ENCODE peak calls at places on chromosomes 12 and 14, in nine cellular contexts. D, N, A, F, U, X, R, S and P are unnamed samples. For H3K4me1, the result is how much of the 10 kb centered on the place peaks cover.

GRCh38 chr12:113860059-113860820 is 105.9 kb downstream of the RBM19 start:
- DNase-seq in D (no peak), N (no peak), A (no peak), F (no peak), U (no peak), X (no peak), R (no peak), S (no peak), P (no peak)

GRCh38 chr14:99715266-99716000 is 31.3 kb downstream of the CYP46A1 start:
- DNase-seq in D (no peak), N (no peak), A (no peak), F (no peak), U (no peak), X (no peak), R (no peak), S (no peak), P (no peak)

GRCh38 chr12:101552277-101552676 is 42.5 kb upstream of the MYBPC1 start:
- DNase-seq in D (no peak), N (no peak), A (no peak), F (peak), U (no peak), X (peak), R (no peak), S (no peak), P (no peak)

GRCh38 chr12:46071769-46072624 is 81.6 kb upstream of the SCAF11 start:
- DNase-seq in D (peak), N (peak), A (peak), F (peak), U (peak), X (peak), R (peak), S (peak), P (peak)

GRCh38 chr12:118773956-118774723 is 207.2 kb upstream of the SRRM4 start:
- DNase-seq in D (no peak), N (no peak), A (no peak), F (no peak), U (no peak), X (no peak), R (no peak), S (no peak), P (peak)

GRCh38 chr12:25056486-25057130 is 107.7 kb upstream of the BCAT1 start:
- DNase-seq in D (no peak), N (no peak), A (no peak), F (no peak), U (no peak), X (no peak), R (no peak), S (no peak), P (no peak)

GRCh38 chr12:8639936-8640335 is 22.7 kb downstream of the MFAP5 start:
- DNase-seq in D (no peak), N (no peak), A (no peak), F (no peak), U (no peak), X (no peak), R (no peak), S (no peak), P (no peak)

GRCh38 chr14:63243646-63244045 is 39.4 kb downstream of the RHOJ start:
- DNase-seq in D (no peak), N (no peak), A (no peak), F (peak), U (no peak), X (no peak), R (no peak), S (no peak), P (no peak)

GRCh38 chr12:44317651-44318126 is 481.8 kb downstream of the TMEM117 start:
- DNase-seq in D (no peak), N (no peak), A (no peak), F (peak), U (peak), X (no peak), R (no peak), S (no peak), P (peak)

GRCh38 chr12:52949413-52950331 is 754 bp downstream of the KRT18 start:
- DNase-seq in D (peak), N (no peak), A (peak), F (peak), U (peak), X (peak), R (peak), S (peak), P (no peak)

GRCh38 chr12:57218030-57218853 is 1.6 kb downstream of the NXPH4 start:
- DNase-seq in D (no peak), N (no peak), A (no peak), F (peak), U (no peak), X (no peak), R (peak), S (no peak), P (no peak)

GRCh38 chr12:52837341-52837741 is 3.2 kb upstream of the KRT79 start:
- DNase-seq in D (no peak), N (no peak), A (no peak), F (peak), U (no peak), X (no peak), R (no peak), S (no peak), P (no peak)

GRCh38 chr12:129607293-129607692 is 296.5 kb downstream of the TMEM132D start:
- DNase-seq in D (no peak), N (no peak), A (no peak), F (no peak), U (no peak), X (no peak), R (no peak), S (no peak), P (no peak)

GRCh38 chr14:81269100-81269978 is 48.6 kb upstream of the GTF2A1 start:
- DNase-seq in D (peak), N (no peak), A (no peak), F (peak), U (peak), X (no peak), R (peak), S (peak), P (peak)

GRCh38 chr12:26711072-26711471 is 121.9 kb downstream of the ITPR2 start:
- DNase-seq in D (no peak), N (no peak), A (no peak), F (no peak), U (no peak), X (no peak), R (no peak), S (no peak), P (no peak)

GRCh38 chr14:101058571-101058970 is 155.0 kb upstream of the RTL1 start:
- DNase-seq in D (no peak), N (no peak), A (no peak), F (peak), U (no peak), X (no peak), R (no peak), S (no peak), P (no peak)

GRCh38 chr12:90712671-90713070 is 242.3 kb downstream of the CCER1 start:
- DNase-seq in D (no peak), N (no peak), A (no peak), F (no peak), U (no peak), X (no peak), R (no peak), S (no peak), P (no peak)

GRCh38 chr14:70943838-70944237 is 36.6 kb downstream of the PCNX1 start:
- DNase-seq in D (no peak), N (no peak), A (no peak), F (no peak), U (no peak), X (no peak), R (no peak), S (no peak), P (no peak)

GRCh38 chr12:105279460-105280056 is 43.6 kb upstream of the APPL2 start:
- DNase-seq in D (peak), N (peak), A (no peak), F (peak), U (peak), X (no peak), R (no peak), S (no peak), P (peak)

GRCh38 chr12:95790912-95791849 is 617 bp upstream of the NTN4 start:
- DNase-seq in D (peak), N (peak), A (peak), F (peak), U (peak), X (peak), R (peak), S (no peak), P (no peak)

GRCh38 chr12:2284321-2284813 is 231.6 kb downstream of the CACNA1C start:
- DNase-seq in D (no peak), N (no peak), A (no peak), F (peak), U (no peak), X (no peak), R (no peak), S (no peak), P (no peak)

GRCh38 chr14:89205137-89205740 is 211.8 kb downstream of the FOXN3 start:
- DNase-seq in D (no peak), N (no peak), A (no peak), F (no peak), U (no peak), X (no peak), R (no peak), S (no peak), P (no peak)

GRCh38 chr12:77742631-77743030 is 88.1 kb upstream of the NAV3 start:
- DNase-seq in D (no peak), N (no peak), A (no peak), F (no peak), U (no peak), X (no peak), R (no peak), S (no peak), P (no peak)

GRCh38 chr12:104793280-104793679 is 164.8 kb downstream of the SLC41A2 start:
- DNase-seq in D (no peak), N (no peak), A (no peak), F (peak), U (no peak), X (no peak), R (no peak), S (no peak), P (peak)

GRCh38 chr14:100384277-100384676 is 61.1 kb downstream of the SLC25A47 start:
- DNase-seq in D (no peak), N (no peak), A (no peak), F (no peak), U (no peak), X (no peak), R (no peak), S (no peak), P (no peak)

GRCh38 chr12:54432815-54433164 is 13.7 kb upstream of the ITGA5 start:
- DNase-seq in D (no peak), N (no peak), A (no peak), F (no peak), U (no peak), X (no peak), R (no peak), S (peak), P (no peak)

GRCh38 chr12:100974747-100975146 is 180.2 kb downstream of the ANO4 start:
- DNase-seq in D (no peak), N (no peak), A (no peak), F (no peak), U (no peak), X (no peak), R (peak), S (no peak), P (no peak)

GRCh38 chr14:91303091-91303923 is 58.8 kb upstream of the GPR68 start:
- DNase-seq in D (peak), N (no peak), A (no peak), F (peak), U (peak), X (peak), R (no peak), S (peak), P (peak)

GRCh38 chr14:74563621-74564159 is 48.3 kb downstream of the LTBP2 start:
- DNase-seq in D (no peak), N (no peak), A (no peak), F (no peak), U (no peak), X (no peak), R (no peak), S (no peak), P (no peak)

GRCh38 chr14:73567951-73568885 is 795 bp upstream of the ACOT2 start:
- DNase-seq in D (no peak), N (no peak), A (no peak), F (peak), U (no peak), X (no peak), R (no peak), S (no peak), P (no peak)

DNA sequence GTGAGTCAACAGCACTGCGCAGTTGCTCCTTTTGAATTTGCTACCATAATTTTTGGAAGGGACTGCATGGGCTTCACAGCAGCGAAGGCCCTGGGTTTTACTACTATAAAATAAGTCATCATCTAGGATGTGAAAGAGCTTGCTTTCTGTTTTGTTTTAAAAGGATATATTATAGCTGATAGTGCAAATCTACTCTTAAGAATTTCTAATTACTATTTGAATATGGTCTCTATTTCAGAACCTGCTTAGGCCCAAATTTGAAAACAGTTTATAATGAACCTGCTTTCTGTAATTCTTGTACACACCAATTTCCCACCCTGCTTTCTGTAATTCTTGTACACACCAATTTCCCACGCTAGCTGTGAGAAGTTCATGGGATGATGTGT is 73.0 kb downstream of the SRGAP1 start:
- DNase-seq in D (no peak), N (no peak), A (no peak), F (no peak), U (no peak), X (no peak), R (no peak), S (no peak), P (no peak)
- H3K4me1 ChIP-seq in D (under half), N (under half), A (under half), F (half or more), U (half or more), X (under half), R (under half), S (under half), P (under half)

GRCh38 chr14:53218161-53218560 is 65.0 kb upstream of the DDHD1 start:
- DNase-seq in D (no peak), N (no peak), A (no peak), F (no peak), U (no peak), X (no peak), R (no peak), S (no peak), P (no peak)
- H3K4me1 ChIP-seq in D (under half), N (under half), A (under half), F (under half), U (under half), X (under half), R (under half), S (under half), P (under half)

GRCh38 chr14:92645841-92646478 is 102.5 kb downstream of the LGMN start:
- DNase-seq in D (no peak), N (no peak), A (no peak), F (peak), U (no peak), X (no peak), R (no peak), S (no peak), P (no peak)

GRCh38 chr14:92647499-92648279 is 100.7 kb downstream of the LGMN start:
- DNase-seq in D (no peak), N (no peak), A (no peak), F (peak), U (no peak), X (no peak), R (no peak), S (no peak), P (no peak)

GRCh38 chr14:92644166-92644565 is 104.3 kb downstream of the LGMN start:
- DNase-seq in D (no peak), N (no peak), A (no peak), F (peak), U (no peak), X (no peak), R (no peak), S (no peak), P (no peak)

GRCh38 chr14:92646952-92647461 is 101.4 kb downstream of the LGMN start:
- DNase-seq in D (no peak), N (no peak), A (no peak), F (peak), U (no peak), X (no peak), R (peak), S (peak), P (no peak)

DNA sequence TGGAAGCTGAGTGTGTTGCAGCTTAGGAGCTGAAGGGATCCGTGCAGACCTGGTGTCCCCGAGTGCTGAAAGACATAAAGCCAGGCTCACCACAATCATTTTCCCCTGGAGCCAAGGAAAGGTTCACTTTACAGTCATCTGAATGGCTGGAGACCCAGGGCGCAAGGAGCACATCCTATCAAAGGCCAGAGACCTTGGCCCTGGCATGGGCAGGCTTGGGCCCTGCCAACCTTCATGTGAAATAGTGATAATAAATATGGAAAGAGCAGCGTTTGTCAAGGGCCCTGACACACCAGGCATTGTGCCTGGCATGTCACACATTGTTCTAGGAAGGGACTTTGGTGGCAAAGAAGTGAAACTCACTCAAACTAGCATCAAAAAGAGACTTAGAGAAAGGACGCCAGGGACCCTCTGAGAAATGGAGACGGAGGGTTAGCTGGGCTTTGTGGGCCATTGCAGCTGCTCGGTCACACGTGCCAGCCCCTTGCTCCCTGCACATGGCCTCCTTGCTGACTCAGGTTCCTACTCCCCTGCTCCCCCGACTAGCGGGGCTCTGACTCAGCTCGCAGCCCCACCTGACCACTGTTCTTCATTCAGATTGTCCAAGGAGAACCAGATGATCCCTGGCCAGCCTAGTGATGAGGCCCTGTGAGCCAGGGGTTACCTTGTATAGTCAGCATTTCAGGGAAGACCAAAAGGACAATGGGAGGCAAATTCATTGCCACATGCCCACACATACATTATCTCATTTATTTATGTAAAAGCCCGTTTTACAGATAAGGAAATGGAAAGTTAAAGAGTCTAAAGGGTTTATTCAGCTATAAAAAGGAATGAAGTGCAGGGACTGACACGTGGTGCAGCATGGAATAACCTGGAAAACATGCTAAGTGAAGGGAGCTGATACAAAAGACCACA is 103.6 kb downstream of the LGMN start:
- DNase-seq in D (no peak), N (no peak), A (no peak), F (no peak), U (no peak), X (no peak), R (no peak), S (no peak), P (no peak)
- H3K4me1 ChIP-seq in D (under half), N (under half), A (under half), F (half or more), U (under half), X (under half), R (under half), S (under half), P (under half)

GRCh38 chr12:80188566-80188965 is 89.2 kb downstream of the OTOGL start:
- DNase-seq in D (no peak), N (no peak), A (no peak), F (no peak), U (peak), X (no peak), R (no peak), S (no peak), P (no peak)
- H3K4me1 ChIP-seq in D (under half), N (under half), A (under half), F (half or more), U (under half), X (under half), R (under half), S (under half), P (under half)

DNA sequence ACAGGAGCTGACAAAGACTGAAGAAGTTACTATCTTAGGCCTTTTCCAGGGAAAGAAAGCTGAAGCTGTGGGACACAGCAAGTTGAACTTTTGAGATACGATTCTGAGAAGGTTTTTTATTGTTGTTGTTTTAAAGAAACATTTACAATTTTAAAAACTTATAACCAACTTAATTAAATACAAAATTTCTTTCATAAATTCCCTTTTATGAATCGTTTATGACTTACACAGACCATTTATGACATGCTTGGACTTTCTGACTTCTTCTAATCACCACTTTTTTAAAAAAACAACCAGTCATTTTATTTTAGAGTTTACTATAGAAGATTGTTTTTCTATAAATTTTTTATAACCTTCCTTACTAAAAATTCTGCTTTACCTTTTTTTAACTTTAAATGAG is 68.7 kb downstream of the DHRS2 start:
- DNase-seq in D (no peak), N (no peak), A (no peak), F (no peak), U (no peak), X (no peak), R (no peak), S (no peak), P (no peak)
- H3K4me1 ChIP-seq in D (under half), N (under half), A (under half), F (under half), U (under half), X (under half), R (under half), S (under half), P (under half)

GRCh38 chr12:6959376-6960290 is 8.5 kb downstream of the PTPN6 start:
- DNase-seq in D (peak), N (no peak), A (peak), F (no peak), U (no peak), X (peak), R (no peak), S (no peak), P (peak)
- H3K4me1 ChIP-seq in D (under half), N (half or more), A (under half), F (under half), U (under half), X (half or more), R (under half), S (under half), P (under half)

GRCh38 chr14:77036484-77037337 is 8.2 kb upstream of the IRF2BPL start:
- DNase-seq in D (no peak), N (no peak), A (no peak), F (no peak), U (no peak), X (no peak), R (no peak), S (no peak), P (no peak)
- H3K4me1 ChIP-seq in D (under half), N (half or more), A (under half), F (half or more), U (half or more), X (half or more), R (under half), S (under half), P (under half)

DNA sequence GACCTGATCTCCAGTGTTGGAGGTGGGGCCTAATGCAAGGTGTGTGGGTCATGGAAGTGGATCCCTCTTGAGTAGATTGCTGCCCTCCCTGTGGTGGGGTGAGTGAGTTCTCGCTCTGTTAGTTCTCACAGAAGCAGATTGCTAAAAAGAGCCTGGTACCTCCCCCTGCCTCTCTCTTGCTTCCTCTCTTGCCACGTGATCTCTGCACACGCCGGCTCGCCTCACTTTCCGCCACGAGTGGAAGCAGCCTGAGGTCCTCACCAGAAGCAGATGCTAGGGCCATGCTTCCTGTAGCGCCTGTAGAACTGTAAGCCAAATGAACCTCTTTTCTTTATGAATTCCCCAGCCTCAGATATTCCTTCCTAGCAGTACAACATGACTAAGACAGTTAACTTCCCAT is 76.1 kb downstream of the ETV6 start:
- DNase-seq in D (no peak), N (no peak), A (no peak), F (no peak), U (no peak), X (no peak), R (no peak), S (no peak), P (no peak)
- H3K4me1 ChIP-seq in D (under half), N (under half), A (under half), F (under half), U (under half), X (half or more), R (under half), S (under half), P (under half)